ENCODE peak calls at places on chromosomes 12 and 14, in five cellular contexts. One of them, this sample, is unnamed.

GRCh38 chr12:112900298-112901145 is 6.2 kb upstream of the OAS1 start:
- DNase-seq in AG20443: peak; percentile 51
- DNase-seq in T-helper 2 cell: peak; percentile 12
- DNase-seq in sigmoid colon: no peak
- DNase-seq in GM10248: peak; percentile 62
- DNase-seq in this sample: peak; percentile 82

GRCh38 chr12:124309744-124310143 is 14.9 kb downstream of the RFLNA start:
- DNase-seq in AG20443: no peak
- DNase-seq in T-helper 2 cell: no peak
- DNase-seq in sigmoid colon: no peak
- DNase-seq in GM10248: no peak
- DNase-seq in this sample: no peak

GRCh38 chr12:21502164-21502496 is 541 bp downstream of the GOLT1B start:
- DNase-seq in AG20443: peak; percentile 48
- DNase-seq in T-helper 2 cell: peak; percentile 21
- DNase-seq in sigmoid colon: peak; percentile 66
- DNase-seq in GM10248: peak; percentile 23
- DNase-seq in this sample: peak; percentile 45

GRCh38 chr12:66014818-66015217 is 115.7 kb downstream of the LLPH start:
- DNase-seq in AG20443: peak; percentile 48
- DNase-seq in T-helper 2 cell: no peak
- DNase-seq in sigmoid colon: no peak
- DNase-seq in GM10248: no peak
- DNase-seq in this sample: no peak

GRCh38 chr14:100449225-100449987 is 126.3 kb downstream of the SLC25A47 start:
- DNase-seq in AG20443: no peak
- DNase-seq in T-helper 2 cell: no peak
- DNase-seq in sigmoid colon: no peak
- DNase-seq in GM10248: no peak
- DNase-seq in this sample: no peak

GRCh38 chr12:19759229-19759628 is 319.9 kb downstream of the AEBP2 start:
- DNase-seq in AG20443: peak; percentile 30
- DNase-seq in T-helper 2 cell: no peak
- DNase-seq in sigmoid colon: no peak
- DNase-seq in GM10248: no peak
- DNase-seq in this sample: no peak

GRCh38 chr12:93886533-93887511 is 209.6 kb downstream of the CRADD start:
- DNase-seq in AG20443: peak; percentile 74
- DNase-seq in T-helper 2 cell: no peak
- DNase-seq in sigmoid colon: no peak
- DNase-seq in GM10248: no peak
- DNase-seq in this sample: no peak

GRCh38 chr12:14769462-14769836 is 33.8 kb downstream of the WBP11 start:
- DNase-seq in AG20443: peak; percentile 16
- DNase-seq in T-helper 2 cell: peak; percentile 9
- DNase-seq in sigmoid colon: peak; percentile 76
- DNase-seq in GM10248: peak; percentile 22
- DNase-seq in this sample: no peak

GRCh38 chr14:101508196-101508947 is 52.9 kb upstream of the DIO3 start:
- DNase-seq in AG20443: no peak
- DNase-seq in T-helper 2 cell: no peak
- DNase-seq in sigmoid colon: peak; percentile 40
- DNase-seq in GM10248: no peak
- DNase-seq in this sample: no peak

GRCh38 chr12:108835860-108836634 is 21.3 kb downstream of the SSH1 start:
- DNase-seq in AG20443: no peak
- DNase-seq in T-helper 2 cell: no peak
- DNase-seq in sigmoid colon: no peak
- DNase-seq in GM10248: no peak
- DNase-seq in this sample: no peak

GRCh38 chr12:10633541-10633940 is 20.1 kb upstream of the MAGOHB start:
- DNase-seq in AG20443: no peak
- DNase-seq in T-helper 2 cell: no peak
- DNase-seq in sigmoid colon: no peak
- DNase-seq in GM10248: no peak
- DNase-seq in this sample: no peak

GRCh38 chr12:18576104-18576622 is 161.6 kb downstream of the PLCZ1 start:
- DNase-seq in AG20443: peak; percentile 14
- DNase-seq in T-helper 2 cell: no peak
- DNase-seq in sigmoid colon: no peak
- DNase-seq in GM10248: no peak
- DNase-seq in this sample: no peak

GRCh38 chr12:44000309-44000952 is 164.6 kb downstream of the TMEM117 start:
- DNase-seq in AG20443: peak; percentile 73
- DNase-seq in T-helper 2 cell: no peak
- DNase-seq in sigmoid colon: no peak
- DNase-seq in GM10248: peak; percentile 47
- DNase-seq in this sample: peak; percentile 69

GRCh38 chr12:51484119-51484518 is 59.5 kb downstream of the SLC4A8 start:
- DNase-seq in AG20443: no peak
- DNase-seq in T-helper 2 cell: no peak
- DNase-seq in sigmoid colon: no peak
- DNase-seq in GM10248: no peak
- DNase-seq in this sample: no peak

GRCh38 chr12:105968025-105968424 is 170.7 kb downstream of the NUAK1 start:
- DNase-seq in AG20443: no peak
- DNase-seq in T-helper 2 cell: no peak
- DNase-seq in sigmoid colon: no peak
- DNase-seq in GM10248: no peak
- DNase-seq in this sample: no peak

GRCh38 chr14:20035938-20036337 is at the start of gene OR4K13:
- DNase-seq in AG20443: no peak
- DNase-seq in T-helper 2 cell: no peak
- DNase-seq in sigmoid colon: no peak
- DNase-seq in GM10248: no peak
- DNase-seq in this sample: no peak

GRCh38 chr14:74348735-74349463 is 628 bp downstream of the VRTN start:
- DNase-seq in AG20443: no peak
- DNase-seq in T-helper 2 cell: no peak
- DNase-seq in sigmoid colon: peak; percentile 40
- DNase-seq in GM10248: no peak
- DNase-seq in this sample: no peak

GRCh38 chr12:130044991-130045621 is 117.2 kb upstream of the FZD10 start:
- DNase-seq in AG20443: no peak
- DNase-seq in T-helper 2 cell: no peak
- DNase-seq in sigmoid colon: no peak
- DNase-seq in GM10248: no peak
- DNase-seq in this sample: no peak

GRCh38 chr12:29742646-29743045 is 41.1 kb downstream of the TMTC1 start:
- DNase-seq in AG20443: no peak
- DNase-seq in T-helper 2 cell: no peak
- DNase-seq in sigmoid colon: no peak
- DNase-seq in GM10248: no peak
- DNase-seq in this sample: no peak

GRCh38 chr14:102316048-102316745 is 3.3 kb upstream of the ZNF839 start:
- DNase-seq in AG20443: no peak
- DNase-seq in T-helper 2 cell: no peak
- DNase-seq in sigmoid colon: no peak
- DNase-seq in GM10248: no peak
- DNase-seq in this sample: peak; percentile 64

GRCh38 chr12:2633825-2634200 is 161.0 kb upstream of the FKBP4 start:
- DNase-seq in AG20443: no peak
- DNase-seq in T-helper 2 cell: no peak
- DNase-seq in sigmoid colon: peak; percentile 25
- DNase-seq in GM10248: no peak
- DNase-seq in this sample: no peak

GRCh38 chr14:70468731-70469130 is 16.8 kb downstream of the ADAM21 start:
- DNase-seq in AG20443: no peak
- DNase-seq in T-helper 2 cell: no peak
- DNase-seq in sigmoid colon: no peak
- DNase-seq in GM10248: no peak
- DNase-seq in this sample: no peak

GRCh38 chr14:59997496-59997895 is 77.6 kb downstream of the LRRC9 start:
- DNase-seq in AG20443: no peak
- DNase-seq in T-helper 2 cell: no peak
- DNase-seq in sigmoid colon: no peak
- DNase-seq in GM10248: no peak
- DNase-seq in this sample: no peak

GRCh38 chr14:94018308-94018707 is 7.8 kb upstream of the OTUB2 start:
- DNase-seq in AG20443: no peak
- DNase-seq in T-helper 2 cell: no peak
- DNase-seq in sigmoid colon: no peak
- DNase-seq in GM10248: no peak
- DNase-seq in this sample: no peak

GRCh38 chr12:82517027-82517426 is 158.7 kb downstream of the METTL25 start:
- DNase-seq in AG20443: no peak
- DNase-seq in T-helper 2 cell: no peak
- DNase-seq in sigmoid colon: no peak
- DNase-seq in GM10248: peak; percentile 6
- DNase-seq in this sample: peak; percentile 43

GRCh38 chr14:75119056-75119455 is 7.8 kb downstream of the NEK9 start:
- DNase-seq in AG20443: no peak
- DNase-seq in T-helper 2 cell: no peak
- DNase-seq in sigmoid colon: no peak
- DNase-seq in GM10248: no peak
- DNase-seq in this sample: no peak